ENCODE peak calls at places on chromosomes 1 and 21, in five cellular contexts. X is neuronal stem cell, F is H1, N is mesendoderm, M is mesenchymal stem cell. V is an unnamed sample.

GRCh38 chr1:154420172-154420571 is 15.0 kb downstream of the IL6R start:
- DNase-seq in X (no peak), F (no peak), N (no peak), M (peak; percentile 93), V (peak; percentile 91)

GRCh38 chr1:114231301-114231700 is 77.6 kb upstream of the SYT6 start:
- DNase-seq in X (no peak), F (no peak), N (no peak), M (no peak), V (no peak)

GRCh38 chr1:37621326-37621870 is 13.3 kb downstream of the RSPO1 start:
- DNase-seq in X (no peak), F (no peak), N (no peak), M (no peak), V (no peak)

GRCh38 chr1:38207906-38208305 is 161.3 kb upstream of the POU3F1 start:
- DNase-seq in X (no peak), F (no peak), N (no peak), M (no peak), V (no peak)

GRCh38 chr1:240094043-240094722 is 2.5 kb downstream of the FMN2 start:
- DNase-seq in X (no peak), F (no peak), N (no peak), M (no peak), V (no peak)

GRCh38 chr1:63721531-63722189 is 52.2 kb upstream of the ROR1 start:
- DNase-seq in X (no peak), F (no peak), N (no peak), M (no peak), V (peak; percentile 66)

GRCh38 chr1:226732856-226733291 is 6.2 kb downstream of the ITPKB start:
- DNase-seq in X (no peak), F (no peak), N (no peak), M (no peak), V (no peak)

GRCh38 chr1:1204425-1204920 is 1.9 kb downstream of the TNFRSF18 start:
- DNase-seq in X (no peak), F (no peak), N (no peak), M (no peak), V (no peak)

GRCh38 chr1:234970371-234970730 is 158.3 kb downstream of the TOMM20 start:
- DNase-seq in X (no peak), F (no peak), N (no peak), M (peak; percentile 97), V (peak; percentile 98)

GRCh38 chr1:109239047-109239579 is 10.2 kb upstream of the CELSR2 start:
- DNase-seq in X (no peak), F (no peak), N (no peak), M (no peak), V (no peak)

GRCh38 chr1:94335950-94336349 is 82.2 kb upstream of the ABCD3 start:
- DNase-seq in X (peak; percentile 70), F (no peak), N (peak; percentile 93), M (peak; percentile 90), V (peak; percentile 95)

GRCh38 chr1:3590145-3590768 is 21.1 kb downstream of the MEGF6 start:
- DNase-seq in X (no peak), F (no peak), N (no peak), M (no peak), V (no peak)

GRCh38 chr1:111516008-111516535 is 12.6 kb upstream of the ADORA3 start:
- DNase-seq in X (no peak), F (peak; percentile 17), N (peak; percentile 92), M (no peak), V (peak; percentile 82)

GRCh38 chr1:99502400-99502799 is 143.5 kb upstream of the PALMD start:
- DNase-seq in X (no peak), F (no peak), N (no peak), M (no peak), V (no peak)

GRCh38 chr1:193614817-193615216 is 428.4 kb upstream of the B3GALT2 start:
- DNase-seq in X (no peak), F (no peak), N (peak; percentile 50), M (peak; percentile 10), V (peak; percentile 79)

GRCh38 chr1:174736831-174737230 is 262.9 kb upstream of the CACYBP start:
- DNase-seq in X (no peak), F (no peak), N (no peak), M (no peak), V (no peak)

GRCh38 chr1:38308780-38309179 is 262.2 kb upstream of the POU3F1 start:
- DNase-seq in X (no peak), F (no peak), N (peak; percentile 74), M (no peak), V (no peak)

GRCh38 chr1:55129194-55129728 is 85.9 kb downstream of the USP24 start:
- DNase-seq in X (no peak), F (no peak), N (no peak), M (no peak), V (peak; percentile 89)

GRCh38 chr21:37974081-37974480 is 57.8 kb upstream of the KCNJ6 start:
- DNase-seq in X (no peak), F (no peak), N (no peak), M (no peak), V (peak; percentile 1)

GRCh38 chr1:76939817-76940216 is 72.5 kb downstream of the ST6GALNAC5 start:
- DNase-seq in X (no peak), F (no peak), N (no peak), M (no peak), V (no peak)

GRCh38 chr1:14263207-14263606 is 335.3 kb upstream of the KAZN start:
- DNase-seq in X (no peak), F (no peak), N (no peak), M (no peak), V (no peak)

GRCh38 chr1:2534775-2535387 is 4.8 kb upstream of the HES5 start:
- DNase-seq in X (no peak), F (no peak), N (peak; percentile 70), M (peak; percentile 70), V (peak; percentile 71)

GRCh38 chr1:18447509-18448220 is 33.1 kb upstream of the KLHDC7A start:
- DNase-seq in X (no peak), F (no peak), N (peak; percentile 54), M (no peak), V (no peak)

GRCh38 chr1:53412285-53413174 is 46.7 kb upstream of the DMRTB1 start:
- DNase-seq in X (no peak), F (no peak), N (no peak), M (peak; percentile 12), V (no peak)

GRCh38 chr21:26849428-26850115 is 4.4 kb upstream of the ADAMTS1 start:
- DNase-seq in X (peak; percentile 43), F (no peak), N (peak; percentile 64), M (peak; percentile 75), V (peak; percentile 80)

GRCh38 chr1:40610156-40610555 is 55.3 kb downstream of the RIMS3 start:
- DNase-seq in X (no peak), F (no peak), N (no peak), M (no peak), V (no peak)
- H2BK15ac ChIP-seq in X (no peak overlapping the region), F (no peak overlapping the region), N (no peak overlapping the region), M (no peak overlapping the region), V (no peak overlapping the region)

DNA sequence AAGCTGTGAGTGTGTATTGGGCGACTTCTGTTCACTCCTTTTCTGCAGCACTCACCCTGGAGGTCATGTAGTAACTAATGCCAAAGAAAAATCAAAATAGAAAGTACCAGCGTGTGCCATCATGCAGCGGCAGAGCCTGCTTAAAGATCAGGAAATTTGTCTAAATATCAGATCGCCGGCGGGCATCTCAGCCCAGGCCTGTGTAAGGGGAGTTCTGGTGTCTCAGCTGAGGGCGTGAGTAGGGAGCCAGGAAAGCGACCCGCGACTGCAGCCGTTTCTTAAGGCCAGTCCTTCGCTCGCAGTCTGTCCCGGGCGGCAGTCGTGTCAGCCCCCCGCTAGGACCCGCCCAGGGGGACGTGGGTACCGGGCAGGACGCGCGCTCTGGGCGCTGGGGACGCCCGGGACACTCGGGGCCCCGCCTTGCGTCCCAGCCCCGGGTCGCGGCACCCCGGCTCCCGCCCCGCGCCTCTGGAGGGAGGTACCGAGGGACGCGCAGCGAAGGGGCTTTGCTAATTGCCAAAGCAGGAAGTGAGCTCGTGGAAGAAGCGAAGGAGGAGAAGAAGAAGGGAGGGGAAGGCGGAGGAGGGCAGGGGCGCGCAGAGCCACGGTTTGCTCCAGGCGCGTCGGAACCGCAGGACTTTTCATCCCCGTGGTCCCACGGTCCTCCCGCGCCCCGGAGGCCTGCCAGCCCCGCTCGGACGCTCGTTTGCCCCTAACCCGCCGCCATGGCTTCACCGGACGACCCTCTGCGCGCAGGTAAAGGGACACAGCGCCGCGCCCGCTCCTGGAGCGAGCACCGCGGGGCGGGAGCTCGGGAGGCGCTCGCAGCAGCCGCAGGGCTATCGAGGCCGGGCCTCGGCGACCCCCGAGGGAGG is 1.1 kb downstream of the EDARADD start:
- DNase-seq in X (peak; percentile 46), F (no peak), N (peak; percentile 71), M (peak; percentile 38), V (no peak)
- H2BK15ac ChIP-seq in X (peak overlapping the region; percentile 98), F (no peak overlapping the region), N (no peak overlapping the region), M (peak overlapping the region; percentile 74), V (no peak overlapping the region)

GRCh38 chr21:44550807-44551206 is 498 bp downstream of the KRTAP10-2 start:
- DNase-seq in X (no peak), F (no peak), N (no peak), M (no peak), V (no peak)

GRCh38 chr21:44552681-44553080 is 1.4 kb upstream of the KRTAP10-2 start:
- DNase-seq in X (no peak), F (no peak), N (no peak), M (no peak), V (no peak)

GRCh38 chr21:44549525-44550211 is 1.6 kb downstream of the KRTAP10-2 start:
- DNase-seq in X (no peak), F (no peak), N (no peak), M (no peak), V (no peak)

GRCh38 chr21:44551290-44552015 is at the start of gene KRTAP10-2:
- DNase-seq in X (no peak), F (no peak), N (no peak), M (no peak), V (no peak)

DNA sequence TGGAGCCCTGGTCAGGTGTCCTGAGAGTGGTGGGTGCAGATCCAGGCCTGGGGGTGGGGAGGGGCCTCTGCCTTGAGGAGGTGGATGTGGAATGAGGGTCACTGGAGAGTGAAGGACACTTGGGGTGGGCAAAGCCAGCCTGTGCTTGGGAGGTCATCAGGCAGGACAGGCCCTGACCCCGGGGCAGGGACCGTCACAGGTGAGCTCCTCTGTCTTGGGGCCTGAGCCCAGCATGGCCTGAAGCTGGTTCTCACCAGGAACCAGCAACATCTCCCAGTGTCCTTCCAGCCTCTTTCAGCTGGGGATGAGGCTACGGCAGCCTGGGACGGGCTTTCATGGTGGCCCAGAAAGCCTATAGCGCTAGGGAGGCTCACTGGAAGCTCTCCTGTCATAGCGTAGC is 831 bp upstream of the KRTAP10-2 start:
- DNase-seq in X (no peak), F (no peak), N (no peak), M (no peak), V (no peak)
- H2BK15ac ChIP-seq in X (peak overlapping the region; percentile 5), F (no peak overlapping the region), N (no peak overlapping the region), M (no peak overlapping the region), V (no peak overlapping the region)

GRCh38 chr1:212935387-212935981 is 14.9 kb upstream of the VASH2 start:
- DNase-seq in X (no peak), F (no peak), N (no peak), M (no peak), V (no peak)

GRCh38 chr1:212941452-212941851 is 8.9 kb upstream of the VASH2 start:
- DNase-seq in X (no peak), F (no peak), N (peak; percentile 61), M (no peak), V (no peak)

GRCh38 chr1:212937034-212937433 is 13.3 kb upstream of the VASH2 start:
- DNase-seq in X (no peak), F (no peak), N (no peak), M (no peak), V (no peak)

GRCh38 chr1:212942679-212943392 is 7.5 kb upstream of the VASH2 start:
- DNase-seq in X (no peak), F (no peak), N (no peak), M (no peak), V (no peak)

GRCh38 chr1:212938846-212939245 is 11.5 kb upstream of the VASH2 start:
- DNase-seq in X (no peak), F (no peak), N (no peak), M (no peak), V (no peak)
- H2BK15ac ChIP-seq in X (no peak overlapping the region), F (peak overlapping the region; percentile 36), N (no peak overlapping the region), M (no peak overlapping the region), V (no peak overlapping the region)

V was measured in IMR-90.